ENCODE peak calls at places on chromosomes 3 and 15, in six cellular contexts. One of them, this sample, is unnamed.
A peak's percentile ranks its signal among the peaks of the same experiment; 100 is the strongest.

GRCh38 chr3:177574232-177574856 is 377.1 kb upstream of the TBL1XR1 start:
- DNase-seq in K562: no peak
- DNase-seq in HepG2: peak; percentile 71
- DNase-seq in H1: no peak
- DNase-seq in GM12878: no peak
- DNase-seq in HL-60: no peak
- DNase-seq in this sample: no peak

GRCh38 chr15:90648137-90649070 is 68.7 kb upstream of the BLM start:
- DNase-seq in HepG2: peak; percentile 51
- DNase-seq in H1: no peak
- DNase-seq in HL-60: peak; percentile 71
- DNase-seq in GM12878: no peak
- DNase-seq in K562: peak; percentile 72
- DNase-seq in this sample: peak; percentile 86

GRCh38 chr3:60178931-60179653 is 1072.2 kb downstream of the FHIT start:
- DNase-seq in H1: no peak
- DNase-seq in HL-60: no peak
- DNase-seq in K562: no peak
- DNase-seq in HepG2: no peak
- DNase-seq in GM12878: no peak
- DNase-seq in this sample: peak; percentile 16

GRCh38 chr15:58405865-58406264 is 25.9 kb upstream of the LIPC start:
- DNase-seq in GM12878: no peak
- DNase-seq in HepG2: no peak
- DNase-seq in K562: no peak
- DNase-seq in H1: no peak
- DNase-seq in HL-60: no peak
- DNase-seq in this sample: no peak

GRCh38 chr3:13872451-13872850 is 7.4 kb downstream of the WNT7A start:
- DNase-seq in GM12878: no peak
- DNase-seq in HL-60: no peak
- DNase-seq in H1: no peak
- DNase-seq in K562: no peak
- DNase-seq in HepG2: no peak
- DNase-seq in this sample: no peak

GRCh38 chr3:197392961-197393360 is 94.5 kb upstream of the DLG1 start:
- DNase-seq in HL-60: no peak
- DNase-seq in HepG2: no peak
- DNase-seq in H1: no peak
- DNase-seq in GM12878: no peak
- DNase-seq in K562: no peak
- DNase-seq in this sample: peak; percentile 4

GRCh38 chr15:32003558-32003957 is 26.8 kb upstream of the CHRNA7 start:
- DNase-seq in K562: no peak
- DNase-seq in HepG2: no peak
- DNase-seq in GM12878: no peak
- DNase-seq in H1: no peak
- DNase-seq in HL-60: no peak
- DNase-seq in this sample: no peak

GRCh38 chr3:10194328-10195071 is 29.8 kb downstream of the IRAK2 start:
- DNase-seq in K562: peak; percentile 61
- DNase-seq in GM12878: peak; percentile 74
- DNase-seq in HepG2: no peak
- DNase-seq in HL-60: no peak
- DNase-seq in H1: no peak
- DNase-seq in this sample: no peak

GRCh38 chr3:121998030-121998580 is 23.9 kb downstream of the ILDR1 start:
- DNase-seq in H1: no peak
- DNase-seq in K562: no peak
- DNase-seq in HL-60: peak; percentile 76
- DNase-seq in HepG2: no peak
- DNase-seq in GM12878: no peak
- DNase-seq in this sample: no peak

GRCh38 chr3:187807086-187807862 is 62.0 kb upstream of the BCL6 start:
- DNase-seq in HepG2: no peak
- DNase-seq in H1: no peak
- DNase-seq in HL-60: no peak
- DNase-seq in GM12878: no peak
- DNase-seq in K562: no peak
- DNase-seq in this sample: no peak

GRCh38 chr3:42895332-42895868 is 10.5 kb upstream of the ZNF662 start:
- DNase-seq in GM12878: no peak
- DNase-seq in H1: no peak
- DNase-seq in K562: no peak
- DNase-seq in HL-60: no peak
- DNase-seq in HepG2: no peak
- DNase-seq in this sample: no peak

GRCh38 chr15:88334436-88334835 is 77.9 kb upstream of the NTRK3 start:
- DNase-seq in GM12878: no peak
- DNase-seq in HepG2: no peak
- DNase-seq in H1: no peak
- DNase-seq in K562: no peak
- DNase-seq in HL-60: no peak
- DNase-seq in this sample: no peak

GRCh38 chr3:128879991-128880390 is 571 bp downstream of the ACAD9 start:
- DNase-seq in HepG2: no peak
- DNase-seq in HL-60: no peak
- DNase-seq in GM12878: no peak
- DNase-seq in K562: no peak
- DNase-seq in H1: no peak
- DNase-seq in this sample: no peak

GRCh38 chr15:70407955-70408354 is 310.2 kb upstream of the TLE3 start:
- DNase-seq in HepG2: no peak
- DNase-seq in HL-60: no peak
- DNase-seq in K562: no peak
- DNase-seq in H1: no peak
- DNase-seq in GM12878: no peak
- DNase-seq in this sample: no peak

GRCh38 chr15:77058468-77058867 is 12.4 kb downstream of the TSPAN3 start:
- DNase-seq in HL-60: no peak
- DNase-seq in H1: no peak
- DNase-seq in K562: no peak
- DNase-seq in HepG2: no peak
- DNase-seq in GM12878: no peak
- DNase-seq in this sample: no peak

GRCh38 chr3:187212705-187213104 is 15.4 kb downstream of the RTP1 start:
- DNase-seq in GM12878: no peak
- DNase-seq in K562: no peak
- DNase-seq in HL-60: no peak
- DNase-seq in H1: no peak
- DNase-seq in HepG2: no peak
- DNase-seq in this sample: no peak

GRCh38 chr3:125434582-125435011 is 59.5 kb upstream of the ZNF148 start:
- DNase-seq in K562: no peak
- DNase-seq in HepG2: no peak
- DNase-seq in GM12878: peak; percentile 56
- DNase-seq in H1: no peak
- DNase-seq in HL-60: no peak
- DNase-seq in this sample: no peak

GRCh38 chr15:73867956-73868355 is 5.4 kb upstream of the TBC1D21 start:
- DNase-seq in HepG2: no peak
- DNase-seq in H1: no peak
- DNase-seq in HL-60: no peak
- DNase-seq in K562: no peak
- DNase-seq in GM12878: no peak
- DNase-seq in this sample: no peak

GRCh38 chr3:81668283-81668682 is 93.2 kb downstream of the GBE1 start:
- DNase-seq in HepG2: no peak
- DNase-seq in GM12878: no peak
- DNase-seq in H1: no peak
- DNase-seq in K562: no peak
- DNase-seq in HL-60: no peak
- DNase-seq in this sample: no peak

GRCh38 chr15:39000008-39000734 is 435.6 kb upstream of the RASGRP1 start:
- DNase-seq in K562: no peak
- DNase-seq in H1: no peak
- DNase-seq in GM12878: no peak
- DNase-seq in HL-60: no peak
- DNase-seq in HepG2: no peak
- DNase-seq in this sample: no peak

GRCh38 chr3:53796161-53796560 is 50.1 kb downstream of the CHDH start:
- DNase-seq in H1: no peak
- DNase-seq in K562: no peak
- DNase-seq in HL-60: no peak
- DNase-seq in HepG2: no peak
- DNase-seq in GM12878: no peak
- DNase-seq in this sample: peak; percentile 91

GRCh38 chr3:45761831-45762230 is 34.5 kb downstream of the SLC6A20 start:
- DNase-seq in GM12878: no peak
- DNase-seq in K562: no peak
- DNase-seq in H1: no peak
- DNase-seq in HL-60: no peak
- DNase-seq in HepG2: no peak
- DNase-seq in this sample: no peak

GRCh38 chr3:190225186-190225692 is 97.0 kb downstream of the CLDN1 start:
- DNase-seq in HL-60: no peak
- DNase-seq in H1: no peak
- DNase-seq in HepG2: peak; percentile 29
- DNase-seq in GM12878: no peak
- DNase-seq in K562: no peak
- DNase-seq in this sample: peak; percentile 2

GRCh38 chr15:67601008-67601620 is 58.6 kb downstream of the MAP2K5 start:
- DNase-seq in HepG2: no peak
- DNase-seq in GM12878: no peak
- DNase-seq in K562: no peak
- DNase-seq in HL-60: no peak
- DNase-seq in H1: no peak
- DNase-seq in this sample: no peak

GRCh38 chr3:67418539-67419529 is 235.6 kb downstream of the SUCLG2 start:
- DNase-seq in H1: no peak
- DNase-seq in HL-60: no peak
- DNase-seq in GM12878: no peak
- DNase-seq in HepG2: no peak
- DNase-seq in K562: no peak
- DNase-seq in this sample: no peak

GRCh38 chr15:52318729-52319500 is 23.3 kb upstream of the MYO5C start:
- DNase-seq in GM12878: no peak
- DNase-seq in HepG2: no peak
- DNase-seq in K562: no peak
- DNase-seq in H1: no peak
- DNase-seq in HL-60: no peak
- DNase-seq in this sample: no peak

GRCh38 chr3:120272294-120272693 is 12.7 kb downstream of the GPR156 start:
- DNase-seq in K562: no peak
- DNase-seq in HepG2: no peak
- DNase-seq in HL-60: no peak
- DNase-seq in GM12878: no peak
- DNase-seq in H1: no peak
- DNase-seq in this sample: no peak

GRCh38 chr15:43093026-43093425 is 12.8 kb downstream of the UBR1 start:
- DNase-seq in H1: no peak
- DNase-seq in HL-60: no peak
- DNase-seq in HepG2: no peak
- DNase-seq in K562: no peak
- DNase-seq in GM12878: no peak
- DNase-seq in this sample: no peak
- TF ChIP-seq GABPA in H1: no peak
- TF ChIP-seq GABPA in HL-60: no peak
- TF ChIP-seq GABPA in HepG2: no peak
- TF ChIP-seq GABPA in K562: no peak
- TF ChIP-seq GABPA in GM12878: no peak
- TF ChIP-seq GABPA in this sample: no peak

GRCh38 chr3:100782359-100782758 is 73.1 kb downstream of the TFG start:
- DNase-seq in GM12878: no peak
- DNase-seq in HepG2: no peak
- DNase-seq in HL-60: no peak
- DNase-seq in K562: no peak
- DNase-seq in H1: no peak
- DNase-seq in this sample: no peak

GRCh38 chr3:100779475-100779874 is 70.2 kb downstream of the TFG start:
- DNase-seq in HepG2: no peak
- DNase-seq in K562: no peak
- DNase-seq in H1: no peak
- DNase-seq in HL-60: no peak
- DNase-seq in GM12878: no peak
- DNase-seq in this sample: no peak

GRCh38 chr3:100780223-100780622 is 70.9 kb downstream of the TFG start:
- DNase-seq in GM12878: no peak
- DNase-seq in HepG2: no peak
- DNase-seq in H1: no peak
- DNase-seq in HL-60: no peak
- DNase-seq in K562: no peak
- DNase-seq in this sample: no peak

GRCh38 chr3:100782906-100783305 is 73.6 kb downstream of the TFG start:
- DNase-seq in HL-60: no peak
- DNase-seq in K562: no peak
- DNase-seq in HepG2: no peak
- DNase-seq in H1: no peak
- DNase-seq in GM12878: no peak
- DNase-seq in this sample: no peak

DNA sequence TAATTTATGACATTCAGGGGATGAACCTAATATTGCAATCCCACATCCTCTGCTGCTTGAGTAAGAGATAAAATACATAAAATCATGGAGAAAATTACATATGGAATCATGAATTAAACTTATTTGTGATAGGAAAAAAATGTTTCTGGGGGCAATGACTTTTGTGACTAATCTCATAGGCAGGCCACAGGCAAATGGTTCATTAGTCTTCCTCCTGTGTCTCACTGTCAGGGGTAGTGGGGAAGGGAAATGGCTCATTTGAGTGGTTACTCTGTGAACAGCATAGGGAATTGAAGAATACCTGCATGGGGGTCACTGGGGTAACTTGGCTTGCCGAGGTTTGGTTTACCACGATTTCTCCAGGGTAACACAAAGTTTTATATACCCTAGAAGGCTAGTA is 72.0 kb downstream of the TFG start:
- DNase-seq in GM12878: no peak
- DNase-seq in K562: no peak
- DNase-seq in H1: no peak
- DNase-seq in HL-60: no peak
- DNase-seq in HepG2: no peak
- DNase-seq in this sample: no peak
- TF ChIP-seq GABPA in GM12878: no peak
- TF ChIP-seq GABPA in K562: no peak
- TF ChIP-seq GABPA in H1: no peak
- TF ChIP-seq GABPA in HL-60: no peak
- TF ChIP-seq GABPA in HepG2: no peak
- TF ChIP-seq GABPA in this sample: no peak

DNA sequence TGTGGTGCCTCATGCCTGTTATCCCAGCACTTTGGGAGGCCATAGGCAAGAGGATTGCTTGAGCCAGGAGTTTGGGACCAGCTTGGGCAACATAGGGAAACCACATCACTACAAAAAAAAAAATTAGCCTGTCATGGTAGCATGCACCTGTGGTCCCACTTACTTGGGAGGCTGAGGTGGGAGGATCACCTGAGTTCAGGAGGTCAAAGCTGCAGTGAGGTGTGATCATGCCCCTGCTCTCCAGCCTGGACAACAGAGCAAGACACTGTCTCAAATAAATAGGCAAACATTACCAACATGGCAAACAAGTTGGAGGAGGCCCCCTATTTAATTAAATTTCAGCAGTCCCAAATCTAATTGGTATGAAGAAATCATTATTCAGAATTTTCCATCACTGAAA is 143.6 kb downstream of the PGPEP1L start:
- DNase-seq in GM12878: no peak
- DNase-seq in HepG2: no peak
- DNase-seq in HL-60: no peak
- DNase-seq in H1: no peak
- DNase-seq in K562: no peak
- DNase-seq in this sample: no peak
- TF ChIP-seq GABPA in GM12878: no peak
- TF ChIP-seq GABPA in HepG2: no peak
- TF ChIP-seq GABPA in HL-60: no peak
- TF ChIP-seq GABPA in H1: no peak
- TF ChIP-seq GABPA in K562: no peak
- TF ChIP-seq GABPA in this sample: no peak

GRCh38 chr3:47912006-47912504 is 104.2 kb downstream of the MAP4 start:
- DNase-seq in GM12878: no peak
- DNase-seq in HepG2: no peak
- DNase-seq in K562: no peak
- DNase-seq in HL-60: no peak
- DNase-seq in H1: no peak
- DNase-seq in this sample: no peak
- TF ChIP-seq GABPA in GM12878: no peak
- TF ChIP-seq GABPA in HepG2: no peak
- TF ChIP-seq GABPA in K562: no peak
- TF ChIP-seq GABPA in HL-60: no peak
- TF ChIP-seq GABPA in H1: no peak
- TF ChIP-seq GABPA in this sample: no peak

This sample was measured in SK-N-SH.